ENCODE peak calls at places on chromosomes 1 and 21, in eight cellular contexts. F is body of pancreas, R is stomach, Q is GM12892, Y is erythroblast, Z is endothelial cell of umbilical vein, M is IMR-90, I is A549. K is an unnamed sample.

GRCh38 chr1:118081387-118081786 is 103.6 kb downstream of the SPAG17 start:
- DNase-seq in Y (no peak), I (no peak), Z (no peak), Q (peak; percentile 5), F (no peak), M (no peak), R (no peak), K (no peak)

GRCh38 chr1:30856260-30856790 is 52.2 kb downstream of the SDC3 start:
- DNase-seq in Z (no peak), F (peak; percentile 35), Y (no peak), R (peak; percentile 27), M (no peak), I (no peak), Q (no peak), K (peak; percentile 38)

GRCh38 chr21:33273044-33273443 is 6.9 kb downstream of the IL10RB start:
- DNase-seq in R (no peak), I (no peak), F (no peak), Y (no peak), Q (no peak), Z (peak; percentile 43), M (no peak), K (no peak)

GRCh38 chr1:30335997-30336390 is 387.4 kb downstream of the MATN1 start:
- DNase-seq in Z (no peak), M (no peak), I (no peak), Y (no peak), F (no peak), Q (no peak), R (no peak), K (no peak)

GRCh38 chr1:230979389-230979716 is 459 bp downstream of the ARV1 start:
- DNase-seq in Z (no peak), F (no peak), I (no peak), M (no peak), R (no peak), Y (no peak), Q (no peak), K (no peak)

GRCh38 chr21:29092102-29092959 is 18.9 kb upstream of the CCT8 start:
- DNase-seq in F (no peak), Z (peak; percentile 15), Y (no peak), Q (no peak), M (peak; percentile 73), R (no peak), I (no peak), K (no peak)

GRCh38 chr1:185154912-185155513 is 1.7 kb downstream of the TRMT1L start:
- DNase-seq in Z (peak; percentile 2), R (no peak), F (no peak), I (no peak), Y (peak; percentile 59), Q (no peak), M (peak; percentile 64), K (no peak)

GRCh38 chr1:182739545-182739944 is 50.0 kb upstream of the NPL start:
- DNase-seq in Z (no peak), F (no peak), I (no peak), R (no peak), M (no peak), Q (no peak), Y (no peak), K (peak; percentile 33)

GRCh38 chr1:171127481-171127880 is 36.8 kb downstream of the FMO3 start:
- DNase-seq in Z (no peak), M (peak; percentile 85), I (no peak), R (no peak), Y (no peak), Q (no peak), F (no peak), K (no peak)

GRCh38 chr1:108502624-108503023 is 52.5 kb downstream of the NBPF6 start:
- DNase-seq in Z (no peak), R (no peak), Q (no peak), I (no peak), M (peak; percentile 18), F (no peak), Y (no peak), K (no peak)

GRCh38 chr1:33025180-33025569 is 11.5 kb downstream of the AK2 start:
- DNase-seq in Y (no peak), M (no peak), I (no peak), Z (no peak), F (no peak), R (no peak), Q (no peak), K (no peak)

GRCh38 chr1:246107516-246108277 is 399.4 kb downstream of the SMYD3 start:
- DNase-seq in Y (no peak), R (no peak), Q (no peak), F (no peak), M (peak; percentile 49), Z (peak; percentile 30), I (no peak), K (no peak)

GRCh38 chr1:31752952-31753351 is 11.2 kb downstream of the ADGRB2 start:
- DNase-seq in I (no peak), Q (no peak), F (no peak), Y (no peak), Z (no peak), M (no peak), R (no peak), K (no peak)

GRCh38 chr1:181392613-181393170 is 90.6 kb upstream of the CACNA1E start:
- DNase-seq in F (no peak), Z (no peak), Q (no peak), Y (no peak), R (no peak), M (no peak), I (no peak), K (no peak)

GRCh38 chr1:84574936-84575335 is 696 bp upstream of the CTBS start:
- DNase-seq in Z (no peak), Y (no peak), M (no peak), Q (no peak), F (no peak), R (no peak), I (no peak), K (no peak)
- TF ChIP-seq POLR2A in Z (no peak), Y (no peak), M (no peak), Q (no peak), F (no peak), R (no peak), I (no peak), K (no peak)

GRCh38 chr1:26035203-26035958 is 10.5 kb downstream of the SLC30A2 start:
- DNase-seq in F (peak; percentile 99), Q (peak; percentile 99), M (peak; percentile 87), R (peak; percentile 97), Y (peak; percentile 93), I (peak; percentile 87), Z (peak; percentile 89), K (peak; percentile 99)
- TF ChIP-seq POLR2A in F (peak; percentile 99), Q (no peak), M (no peak), R (no peak), Y (peak; percentile 95), I (peak; percentile 72), Z (peak; percentile 45), K (peak; percentile 83)

GRCh38 chr1:99230695-99231094 is 33.6 kb upstream of the PLPPR4 start:
- DNase-seq in M (no peak), Z (no peak), I (no peak), Y (no peak), F (no peak), Q (no peak), R (no peak), K (no peak)
- TF ChIP-seq POLR2A in M (no peak), Z (no peak), I (no peak), Y (no peak), F (no peak), Q (no peak), R (no peak), K (no peak)

GRCh38 chr1:12620142-12620865 is 2.3 kb upstream of the DHRS3 start:
- DNase-seq in I (no peak), R (no peak), Z (no peak), F (no peak), Y (no peak), M (no peak), Q (no peak), K (no peak)

GRCh38 chr1:12619396-12620141 is 1.6 kb upstream of the DHRS3 start:
- DNase-seq in F (peak; percentile 92), M (peak; percentile 87), Q (no peak), R (peak; percentile 92), Y (peak; percentile 76), I (peak; percentile 86), Z (peak; percentile 85), K (peak; percentile 90)

GRCh38 chr1:12617511-12617900 is 504 bp downstream of the DHRS3 start:
- DNase-seq in Y (peak; percentile 70), M (no peak), Q (no peak), I (no peak), Z (no peak), R (peak; percentile 55), F (peak; percentile 79), K (peak; percentile 42)

GRCh38 chr1:12617901-12618660 is at the start of gene DHRS3:
- DNase-seq in F (peak; percentile 88), I (peak; percentile 89), R (peak; percentile 84), M (peak; percentile 75), Q (no peak), Y (peak; percentile 86), Z (peak; percentile 94), K (peak; percentile 89)

GRCh38 chr1:12618661-12619395 is 818 bp upstream of the DHRS3 start:
- DNase-seq in Z (peak; percentile 83), Q (no peak), F (peak; percentile 72), I (peak; percentile 92), R (peak; percentile 65), M (peak; percentile 83), Y (peak; percentile 57), K (peak; percentile 83)
- TF ChIP-seq POLR2A in Z (no peak), Q (no peak), F (peak; percentile 38), I (peak; percentile 70), R (no peak), M (no peak), Y (no peak), K (peak; percentile 48)

GRCh38 chr1:226322986-226323385 is 14.0 kb upstream of the LIN9 start:
- DNase-seq in M (no peak), I (no peak), Q (no peak), Y (no peak), Z (no peak), R (no peak), F (no peak), K (no peak)

GRCh38 chr1:226318471-226318870 is 9.5 kb upstream of the LIN9 start:
- DNase-seq in Q (no peak), F (no peak), I (no peak), R (no peak), Z (no peak), Y (no peak), M (no peak), K (no peak)

GRCh38 chr1:226325178-226325577 is 16.2 kb upstream of the LIN9 start:
- DNase-seq in Q (no peak), I (peak; percentile 48), Z (no peak), Y (no peak), R (no peak), F (no peak), M (no peak), K (no peak)

GRCh38 chr1:226324479-226324878 is 15.5 kb upstream of the LIN9 start:
- DNase-seq in R (no peak), Z (no peak), Y (no peak), F (no peak), Q (no peak), M (no peak), I (no peak), K (no peak)

GRCh38 chr1:226320930-226321329 is 12.0 kb upstream of the LIN9 start:
- DNase-seq in I (peak; percentile 23), F (no peak), M (no peak), Y (peak; percentile 20), Q (no peak), R (no peak), Z (no peak), K (no peak)
- TF ChIP-seq POLR2A in I (no peak), F (no peak), M (no peak), Y (no peak), Q (no peak), R (no peak), Z (no peak), K (no peak)

K was measured in upper lobe of left lung.